ENCODE peak calls at places on chromosome 22, in six cellular contexts. Y, L, I, F, U and B are unnamed samples.

GRCh38 chr22:37301144-37301820 is 19.0 kb downstream of the CYTH4 start:
- DNase-seq in Y (no peak), L (no peak), I (no peak), F (no peak), U (no peak), B (no peak)

GRCh38 chr22:27705391-27706080 is 96.0 kb downstream of the MN1 start:
- DNase-seq in Y (no peak), L (no peak), I (no peak), F (no peak), U (no peak), B (no peak)

GRCh38 chr22:20441631-20442484 is 4.2 kb upstream of the SCARF2 start:
- DNase-seq in Y (no peak), L (no peak), I (no peak), F (peak; percentile 54), U (no peak), B (no peak)

GRCh38 chr22:46292727-46293126 is 3.9 kb upstream of the GTSE1 start:
- DNase-seq in Y (no peak), L (no peak), I (no peak), F (no peak), U (no peak), B (no peak)

GRCh38 chr22:36160499-36160942 is at the start of gene APOL3:
- DNase-seq in Y (no peak), L (peak; percentile 84), I (no peak), F (peak; percentile 71), U (peak; percentile 80), B (peak; percentile 34)

GRCh38 chr22:38957046-38957770 is at the start of gene APOBEC3A:
- DNase-seq in Y (no peak), L (peak; percentile 80), I (no peak), F (no peak), U (no peak), B (no peak)

GRCh38 chr22:42217752-42218280 is 52.6 kb downstream of the TCF20 start:
- DNase-seq in Y (peak; percentile 68), L (no peak), I (no peak), F (no peak), U (peak; percentile 5), B (no peak)

GRCh38 chr22:17868771-17869170 is 94.5 kb upstream of the BID start:
- DNase-seq in Y (no peak), L (no peak), I (no peak), F (no peak), U (no peak), B (no peak)

GRCh38 chr22:33896801-33897620 is 23.3 kb downstream of the LARGE1 start:
- DNase-seq in Y (peak; percentile 84), L (no peak), I (no peak), F (no peak), U (peak; percentile 31), B (no peak)

GRCh38 chr22:26797910-26798309 is 140.5 kb downstream of the MIAT start:
- DNase-seq in Y (peak; percentile 59), L (peak; percentile 10), I (peak; percentile 6), F (no peak), U (no peak), B (no peak)

GRCh38 chr22:17842386-17842785 is 68.1 kb upstream of the BID start:
- DNase-seq in Y (no peak), L (peak; percentile 40), I (no peak), F (no peak), U (no peak), B (peak; percentile 39)

DNA sequence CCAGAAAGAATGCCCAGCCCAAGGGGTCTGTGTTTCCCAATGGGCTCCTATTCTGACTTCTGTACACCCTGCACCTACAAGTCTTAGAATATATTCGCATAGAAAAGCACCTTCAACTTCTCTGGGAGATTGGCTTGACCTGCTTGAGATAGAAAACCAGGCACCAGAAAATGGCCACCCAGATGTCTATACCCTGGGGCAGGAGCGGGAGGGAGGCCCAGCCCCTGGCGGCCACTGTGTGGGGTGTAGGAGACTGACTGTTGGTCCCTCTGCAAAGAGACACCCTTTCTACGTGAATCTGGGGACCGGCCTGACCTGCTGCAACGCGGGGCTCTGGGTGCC is 8.5 kb downstream of the DENND6B start:
- DNase-seq in Y (no peak), L (no peak), I (no peak), F (no peak), U (no peak), B (no peak)
- TF ChIP-seq CTCF in Y (no peak), L (no peak), I (no peak), F (no peak), U (no peak), B (no peak)

GRCh38 chr22:23894710-23895598 is 771 bp downstream of the MIF start:
- DNase-seq in Y (peak; percentile 92), L (peak; percentile 85), I (peak; percentile 76), F (peak; percentile 61), U (peak; percentile 69), B (peak; percentile 84)
- TF ChIP-seq CTCF in Y (peak; percentile 47), L (peak; percentile 23), I (peak; percentile 50), F (peak; percentile 16), U (peak; percentile 13), B (peak; percentile 40)

DNA sequence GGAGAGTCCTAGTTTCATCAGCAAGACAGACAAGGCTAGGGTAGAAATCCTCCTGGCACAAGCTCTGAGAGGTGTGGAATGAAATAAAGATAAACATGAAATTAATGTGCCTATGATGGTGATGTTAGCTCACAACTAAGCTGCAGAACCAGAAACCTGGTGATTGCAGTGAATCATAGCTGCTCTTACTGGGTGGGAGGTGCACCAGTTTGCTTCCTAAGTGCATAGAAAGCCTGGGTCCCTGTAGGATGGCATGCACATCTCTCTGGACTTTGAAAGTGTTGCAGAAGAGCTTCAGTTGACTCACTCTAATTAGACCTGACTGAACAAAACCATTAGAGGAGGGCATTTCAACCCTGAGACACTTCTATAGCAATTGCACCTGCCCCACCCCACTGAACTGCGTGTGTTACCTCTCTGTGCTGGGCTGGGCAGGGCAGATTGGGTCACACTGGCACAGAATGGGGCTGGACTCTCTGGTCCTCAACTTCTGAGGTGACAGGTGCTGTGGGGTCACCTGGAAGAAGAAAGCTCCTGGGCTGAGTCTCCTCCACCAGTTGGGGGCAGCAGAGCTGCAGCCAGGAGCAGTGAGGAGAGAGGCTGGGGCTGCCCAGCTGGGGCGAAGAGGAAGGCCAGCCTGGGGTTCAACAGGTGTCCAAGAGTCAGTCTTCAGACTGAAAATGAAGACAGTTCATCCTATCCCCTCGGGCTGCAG is 57.9 kb downstream of the GGTLC2 start:
- DNase-seq in Y (peak; percentile 64), L (peak; percentile 45), I (no peak), F (no peak), U (peak; percentile 65), B (no peak)
- TF ChIP-seq CTCF in Y (peak; percentile 49), L (peak; percentile 10), I (peak; percentile 66), F (no peak), U (peak; percentile 49), B (peak; percentile 72)

DNA sequence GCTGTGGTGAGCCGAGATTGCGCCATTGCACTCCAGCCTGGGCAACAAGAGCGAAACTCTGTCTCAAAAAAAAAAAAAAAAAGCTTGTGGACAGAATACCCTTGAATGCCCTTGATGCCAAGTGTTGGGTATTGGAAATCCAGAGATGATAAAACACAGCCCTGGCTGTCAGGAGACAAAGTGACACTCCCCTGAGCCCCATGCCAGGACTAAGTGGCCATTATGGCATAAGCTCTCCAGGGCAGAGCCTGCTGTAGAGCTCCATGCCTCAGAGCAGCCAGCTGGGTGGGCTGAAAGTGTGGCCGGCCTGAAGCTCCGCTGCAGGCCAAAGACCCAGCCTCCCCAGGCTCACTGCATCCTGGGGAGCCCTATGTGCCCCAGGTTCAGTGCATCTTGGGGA is 4.9 kb downstream of the RNF215 start:
- DNase-seq in Y (no peak), L (no peak), I (no peak), F (no peak), U (no peak), B (no peak)
- TF ChIP-seq CTCF in Y (no peak), L (no peak), I (no peak), F (no peak), U (no peak), B (no peak)